ENCODE peak calls at places on chromosome 13, in six cellular contexts. One of them, this sample, is unnamed.

GRCh38 chr13:93108111-93108581 is 118.5 kb upstream of the GPC6 start:
- DNase-seq in AG09309: no peak
- DNase-seq in GM20000: no peak
- DNase-seq in GM13976: no peak
- DNase-seq in body of pancreas: no peak
- DNase-seq in tibial nerve: no peak
- DNase-seq in this sample: no peak

GRCh38 chr13:25267715-25268114 is 19.6 kb downstream of the MTMR6 start:
- DNase-seq in GM20000: no peak
- DNase-seq in GM13976: peak; percentile 28
- DNase-seq in tibial nerve: no peak
- DNase-seq in AG09309: no peak
- DNase-seq in body of pancreas: no peak
- DNase-seq in this sample: no peak

GRCh38 chr13:27791146-27791900 is 960 bp upstream of the GSX1 start:
- DNase-seq in GM13976: no peak
- DNase-seq in AG09309: no peak
- DNase-seq in tibial nerve: no peak
- DNase-seq in body of pancreas: no peak
- DNase-seq in GM20000: peak; percentile 45
- DNase-seq in this sample: no peak

GRCh38 chr13:110555601-110556223 is 5.8 kb downstream of the RAB20 start:
- DNase-seq in AG09309: no peak
- DNase-seq in GM13976: no peak
- DNase-seq in GM20000: no peak
- DNase-seq in body of pancreas: peak; percentile 84
- DNase-seq in tibial nerve: no peak
- DNase-seq in this sample: no peak

GRCh38 chr13:44088911-44089851 is 209.5 kb downstream of the LACC1 start:
- DNase-seq in AG09309: peak; percentile 21
- DNase-seq in tibial nerve: no peak
- DNase-seq in body of pancreas: no peak
- DNase-seq in GM20000: no peak
- DNase-seq in GM13976: no peak
- DNase-seq in this sample: no peak

GRCh38 chr13:30607908-30608307 is 9.8 kb upstream of the USPL1 start:
- DNase-seq in GM20000: peak; percentile 68
- DNase-seq in GM13976: peak; percentile 83
- DNase-seq in tibial nerve: no peak
- DNase-seq in AG09309: no peak
- DNase-seq in body of pancreas: no peak
- DNase-seq in this sample: no peak

GRCh38 chr13:33787051-33787591 is 30.8 kb upstream of the RFC3 start:
- DNase-seq in AG09309: no peak
- DNase-seq in tibial nerve: no peak
- DNase-seq in body of pancreas: no peak
- DNase-seq in GM20000: peak; percentile 28
- DNase-seq in GM13976: no peak
- DNase-seq in this sample: no peak

GRCh38 chr13:100826441-100826840 is 151.8 kb upstream of the TMTC4 start:
- DNase-seq in body of pancreas: no peak
- DNase-seq in GM13976: no peak
- DNase-seq in GM20000: no peak
- DNase-seq in tibial nerve: no peak
- DNase-seq in AG09309: no peak
- DNase-seq in this sample: no peak

GRCh38 chr13:50124536-50125305 is 109.5 kb downstream of the KCNRG start:
- DNase-seq in tibial nerve: peak; percentile 93
- DNase-seq in body of pancreas: peak; percentile 52
- DNase-seq in AG09309: no peak
- DNase-seq in GM20000: peak; percentile 67
- DNase-seq in GM13976: peak; percentile 58
- DNase-seq in this sample: peak; percentile 74

GRCh38 chr13:34750078-34750703 is 191.9 kb upstream of the NBEA start:
- DNase-seq in tibial nerve: no peak
- DNase-seq in AG09309: no peak
- DNase-seq in GM20000: peak; percentile 15
- DNase-seq in body of pancreas: peak; percentile 36
- DNase-seq in GM13976: no peak
- DNase-seq in this sample: peak; percentile 47

GRCh38 chr13:37345869-37346268 is 240.4 kb upstream of the CSNK1A1L start:
- DNase-seq in GM20000: no peak
- DNase-seq in body of pancreas: no peak
- DNase-seq in AG09309: no peak
- DNase-seq in tibial nerve: no peak
- DNase-seq in GM13976: no peak
- DNase-seq in this sample: no peak

DNA sequence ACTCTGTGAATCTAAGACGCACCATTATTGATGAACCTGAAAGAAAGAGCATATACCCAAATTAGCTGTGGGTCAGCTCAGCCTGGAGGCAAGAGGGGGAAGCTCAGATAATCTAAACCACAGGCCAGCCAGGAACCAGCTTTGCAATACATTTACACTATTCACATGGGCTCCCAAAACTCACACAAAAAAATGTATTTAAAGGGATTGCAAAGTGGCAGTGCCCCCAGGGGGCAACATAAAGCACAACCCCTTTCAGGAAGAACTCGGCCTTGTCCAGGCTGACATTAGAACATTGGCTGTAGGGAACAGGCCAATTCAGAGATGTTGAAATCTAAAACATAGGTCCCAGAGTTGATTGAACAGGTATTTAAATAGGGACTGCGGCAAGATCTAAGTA is 3.2 kb upstream of the PROZ start:
- DNase-seq in GM13976: no peak
- DNase-seq in body of pancreas: no peak
- DNase-seq in tibial nerve: no peak
- DNase-seq in GM20000: no peak
- DNase-seq in AG09309: no peak
- DNase-seq in this sample: no peak
- TF ChIP-seq CTCF in GM13976: no peak
- TF ChIP-seq CTCF in body of pancreas: no peak
- TF ChIP-seq CTCF in tibial nerve: no peak
- TF ChIP-seq CTCF in GM20000: no peak
- TF ChIP-seq CTCF in AG09309: no peak
- TF ChIP-seq CTCF in this sample: no peak

GRCh38 chr13:90254437-90254836 is 1093.0 kb upstream of the MIR17HG start:
- DNase-seq in GM13976: no peak
- DNase-seq in GM20000: no peak
- DNase-seq in body of pancreas: no peak
- DNase-seq in tibial nerve: no peak
- DNase-seq in AG09309: no peak
- DNase-seq in this sample: no peak

GRCh38 chr13:90256746-90257145 is 1090.7 kb upstream of the MIR17HG start:
- DNase-seq in AG09309: no peak
- DNase-seq in GM13976: no peak
- DNase-seq in tibial nerve: no peak
- DNase-seq in GM20000: no peak
- DNase-seq in body of pancreas: no peak
- DNase-seq in this sample: no peak

GRCh38 chr13:90258129-90258528 is 1089.4 kb upstream of the MIR17HG start:
- DNase-seq in body of pancreas: no peak
- DNase-seq in GM20000: no peak
- DNase-seq in AG09309: no peak
- DNase-seq in GM13976: no peak
- DNase-seq in tibial nerve: no peak
- DNase-seq in this sample: no peak

DNA sequence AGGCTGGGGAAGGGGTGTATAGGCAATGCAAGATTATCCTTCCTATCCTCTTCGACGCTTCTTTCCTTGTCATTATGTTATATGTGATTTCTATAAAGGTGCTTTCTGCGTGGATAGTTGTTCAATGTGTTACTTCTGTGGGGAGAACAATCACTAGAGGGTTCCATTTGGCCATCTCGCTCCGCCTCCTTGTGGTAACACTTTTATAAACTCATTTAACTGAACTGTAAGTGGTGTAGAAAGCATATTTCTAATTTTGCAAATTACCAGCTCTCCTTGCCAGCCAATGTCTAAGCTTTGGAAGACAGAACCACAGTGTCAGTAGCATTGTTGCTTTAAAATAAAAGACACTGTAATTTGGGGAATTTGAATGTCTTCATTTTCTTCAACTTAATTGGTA is 1093.7 kb upstream of the MIR17HG start:
- DNase-seq in AG09309: no peak
- DNase-seq in GM13976: no peak
- DNase-seq in tibial nerve: no peak
- DNase-seq in body of pancreas: no peak
- DNase-seq in GM20000: no peak
- DNase-seq in this sample: no peak
- TF ChIP-seq CTCF in AG09309: no peak
- TF ChIP-seq CTCF in GM13976: no peak
- TF ChIP-seq CTCF in tibial nerve: no peak
- TF ChIP-seq CTCF in body of pancreas: no peak
- TF ChIP-seq CTCF in GM20000: no peak
- TF ChIP-seq CTCF in this sample: no peak

DNA sequence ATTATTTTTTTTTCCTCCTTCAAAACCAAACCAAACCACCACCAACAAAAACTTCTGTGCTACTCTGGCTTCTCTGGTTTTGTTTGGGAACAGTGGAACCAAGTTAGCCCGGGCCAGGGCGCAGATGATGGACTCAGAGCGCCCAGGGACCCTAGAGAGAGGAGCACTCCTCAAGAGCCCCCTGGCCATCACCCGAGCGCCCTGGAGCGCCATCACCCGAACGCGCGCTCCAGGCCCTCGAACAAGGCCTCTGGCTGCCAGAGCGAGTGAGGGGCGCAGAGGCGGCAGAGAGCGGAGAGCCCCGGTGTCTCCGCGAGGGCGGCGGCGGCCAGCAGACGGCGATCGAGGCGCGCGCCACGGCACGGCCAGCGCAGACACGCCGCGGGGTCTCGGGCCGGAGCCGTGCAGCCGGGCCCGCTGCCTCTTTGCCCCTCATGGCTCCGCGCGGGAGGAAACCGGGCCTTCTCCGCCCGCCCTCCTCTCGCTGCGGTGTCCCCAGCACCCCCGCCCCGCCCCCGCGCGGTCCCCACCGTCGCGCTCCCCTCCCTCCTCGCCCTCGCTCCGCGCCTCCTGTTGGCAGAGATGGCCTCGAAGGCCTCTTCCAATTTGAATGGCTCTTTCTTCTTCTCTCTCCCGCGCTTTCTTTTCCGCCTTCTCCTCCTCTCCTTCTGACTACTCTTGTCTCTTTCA is 4.2 kb upstream of the SOX1 start:
- DNase-seq in AG09309: no peak
- DNase-seq in GM13976: no peak
- DNase-seq in tibial nerve: no peak
- DNase-seq in GM20000: no peak
- DNase-seq in body of pancreas: no peak
- DNase-seq in this sample: peak; percentile 80
- TF ChIP-seq CTCF in AG09309: no peak
- TF ChIP-seq CTCF in GM13976: no peak
- TF ChIP-seq CTCF in tibial nerve: no peak
- TF ChIP-seq CTCF in GM20000: no peak
- TF ChIP-seq CTCF in body of pancreas: no peak
- TF ChIP-seq CTCF in this sample: peak; percentile 64

GRCh38 chr13:26605845-26606244 is 48.4 kb downstream of the WASF3 start:
- DNase-seq in body of pancreas: no peak
- DNase-seq in AG09309: no peak
- DNase-seq in tibial nerve: no peak
- DNase-seq in GM13976: no peak
- DNase-seq in GM20000: no peak
- DNase-seq in this sample: no peak
- TF ChIP-seq CTCF in body of pancreas: no peak
- TF ChIP-seq CTCF in AG09309: no peak
- TF ChIP-seq CTCF in tibial nerve: no peak
- TF ChIP-seq CTCF in GM13976: no peak
- TF ChIP-seq CTCF in GM20000: no peak
- TF ChIP-seq CTCF in this sample: no peak

GRCh38 chr13:46905249-46905648 is 8.4 kb upstream of the HTR2A start:
- DNase-seq in AG09309: no peak
- DNase-seq in GM13976: no peak
- DNase-seq in body of pancreas: no peak
- DNase-seq in tibial nerve: no peak
- DNase-seq in GM20000: no peak
- DNase-seq in this sample: no peak
- TF ChIP-seq CTCF in AG09309: peak; percentile 44
- TF ChIP-seq CTCF in GM13976: peak; percentile 30
- TF ChIP-seq CTCF in body of pancreas: no peak
- TF ChIP-seq CTCF in tibial nerve: no peak
- TF ChIP-seq CTCF in GM20000: no peak
- TF ChIP-seq CTCF in this sample: no peak

GRCh38 chr13:40781717-40782116 is 7.7 kb upstream of the SLC25A15 start:
- DNase-seq in tibial nerve: no peak
- DNase-seq in GM20000: no peak
- DNase-seq in GM13976: no peak
- DNase-seq in AG09309: no peak
- DNase-seq in body of pancreas: no peak
- DNase-seq in this sample: no peak

GRCh38 chr13:40779796-40780285 is 8.9 kb upstream of the MRPS31 start:
- DNase-seq in tibial nerve: no peak
- DNase-seq in body of pancreas: no peak
- DNase-seq in GM20000: no peak
- DNase-seq in AG09309: no peak
- DNase-seq in GM13976: no peak
- DNase-seq in this sample: no peak

GRCh38 chr13:40777957-40778235 is 6.9 kb upstream of the MRPS31 start:
- DNase-seq in GM13976: no peak
- DNase-seq in body of pancreas: no peak
- DNase-seq in AG09309: no peak
- DNase-seq in GM20000: no peak
- DNase-seq in tibial nerve: no peak
- DNase-seq in this sample: no peak

GRCh38 chr13:40779049-40779448 is 8.1 kb upstream of the MRPS31 start:
- DNase-seq in GM13976: no peak
- DNase-seq in AG09309: no peak
- DNase-seq in body of pancreas: no peak
- DNase-seq in tibial nerve: no peak
- DNase-seq in GM20000: no peak
- DNase-seq in this sample: no peak

GRCh38 chr13:40780822-40781401 is 8.5 kb upstream of the SLC25A15 start:
- DNase-seq in AG09309: no peak
- DNase-seq in body of pancreas: no peak
- DNase-seq in GM13976: no peak
- DNase-seq in tibial nerve: no peak
- DNase-seq in GM20000: no peak
- DNase-seq in this sample: no peak
- TF ChIP-seq CTCF in AG09309: peak; percentile 21
- TF ChIP-seq CTCF in body of pancreas: no peak
- TF ChIP-seq CTCF in GM13976: no peak
- TF ChIP-seq CTCF in tibial nerve: no peak
- TF ChIP-seq CTCF in GM20000: no peak
- TF ChIP-seq CTCF in this sample: no peak